ENCODE peak calls at places on chromosome 10, in six cellular contexts. One of them, this sample, is unnamed. For H3K4me1, the result is how much of the 10 kb centered on the place peaks cover.

GRCh38 chr10:95459446-95459845 is 101.7 kb downstream of the SORBS1 start:
- DNase-seq in mucosa of descending colon: no peak
- DNase-seq in IMR-90: no peak
- DNase-seq in PC-3: no peak
- DNase-seq in CD8-positive, alpha-beta memory T cell: no peak
- DNase-seq in GM23338: peak
- DNase-seq in this sample: peak

GRCh38 chr10:60389413-60390009 is at the start of gene ANK3:
- DNase-seq in mucosa of descending colon: no peak
- DNase-seq in IMR-90: no peak
- DNase-seq in PC-3: no peak
- DNase-seq in CD8-positive, alpha-beta memory T cell: no peak
- DNase-seq in GM23338: peak
- DNase-seq in this sample: no peak

GRCh38 chr10:120634629-120635028 is 177.6 kb downstream of the PLPP4 start:
- DNase-seq in mucosa of descending colon: no peak
- DNase-seq in IMR-90: no peak
- DNase-seq in PC-3: no peak
- DNase-seq in CD8-positive, alpha-beta memory T cell: no peak
- DNase-seq in GM23338: peak
- DNase-seq in this sample: no peak

GRCh38 chr10:4434105-4434504 is 391.9 kb upstream of the AKR1E2 start:
- DNase-seq in mucosa of descending colon: no peak
- DNase-seq in IMR-90: no peak
- DNase-seq in PC-3: no peak
- DNase-seq in CD8-positive, alpha-beta memory T cell: no peak
- DNase-seq in GM23338: no peak
- DNase-seq in this sample: peak

GRCh38 chr10:95377950-95378349 is 87.1 kb upstream of the PDLIM1 start:
- DNase-seq in mucosa of descending colon: no peak
- DNase-seq in IMR-90: no peak
- DNase-seq in PC-3: no peak
- DNase-seq in CD8-positive, alpha-beta memory T cell: no peak
- DNase-seq in GM23338: no peak
- DNase-seq in this sample: no peak

GRCh38 chr10:97196213-97197029 is 10.7 kb upstream of the SLIT1 start:
- DNase-seq in mucosa of descending colon: peak
- DNase-seq in IMR-90: peak
- DNase-seq in PC-3: peak
- DNase-seq in CD8-positive, alpha-beta memory T cell: peak
- DNase-seq in GM23338: peak
- DNase-seq in this sample: peak

GRCh38 chr10:62343000-62343399 is 31.2 kb upstream of the ZNF365 start:
- DNase-seq in mucosa of descending colon: no peak
- DNase-seq in IMR-90: no peak
- DNase-seq in PC-3: no peak
- DNase-seq in CD8-positive, alpha-beta memory T cell: no peak
- DNase-seq in GM23338: no peak
- DNase-seq in this sample: no peak

GRCh38 chr10:73406863-73407262 is 7.0 kb downstream of the ANXA7 start:
- DNase-seq in mucosa of descending colon: no peak
- DNase-seq in IMR-90: peak
- DNase-seq in PC-3: no peak
- DNase-seq in CD8-positive, alpha-beta memory T cell: no peak
- DNase-seq in GM23338: no peak
- DNase-seq in this sample: peak

GRCh38 chr10:5518143-5518542 is 6.6 kb upstream of the CALML3 start:
- DNase-seq in mucosa of descending colon: peak
- DNase-seq in IMR-90: no peak
- DNase-seq in PC-3: peak
- DNase-seq in CD8-positive, alpha-beta memory T cell: no peak
- DNase-seq in GM23338: no peak
- DNase-seq in this sample: no peak

GRCh38 chr10:44811072-44811471 is 100.1 kb upstream of the TMEM72 start:
- DNase-seq in mucosa of descending colon: no peak
- DNase-seq in IMR-90: peak
- DNase-seq in PC-3: no peak
- DNase-seq in CD8-positive, alpha-beta memory T cell: no peak
- DNase-seq in GM23338: no peak
- DNase-seq in this sample: no peak

GRCh38 chr10:35875281-35875680 is 233.2 kb upstream of the FZD8 start:
- DNase-seq in mucosa of descending colon: no peak
- DNase-seq in IMR-90: peak
- DNase-seq in PC-3: no peak
- DNase-seq in CD8-positive, alpha-beta memory T cell: no peak
- DNase-seq in GM23338: peak
- DNase-seq in this sample: no peak

GRCh38 chr10:72270607-72271281 is 3.0 kb upstream of the DDIT4 start:
- DNase-seq in mucosa of descending colon: no peak
- DNase-seq in IMR-90: no peak
- DNase-seq in PC-3: no peak
- DNase-seq in CD8-positive, alpha-beta memory T cell: no peak
- DNase-seq in GM23338: no peak
- DNase-seq in this sample: no peak

GRCh38 chr10:95474228-95475002 is 86.8 kb downstream of the SORBS1 start:
- DNase-seq in mucosa of descending colon: no peak
- DNase-seq in IMR-90: no peak
- DNase-seq in PC-3: no peak
- DNase-seq in CD8-positive, alpha-beta memory T cell: no peak
- DNase-seq in GM23338: peak
- DNase-seq in this sample: no peak

GRCh38 chr10:5476918-5477525 is 22.3 kb downstream of the CALML5 start:
- DNase-seq in mucosa of descending colon: no peak
- DNase-seq in IMR-90: no peak
- DNase-seq in PC-3: no peak
- DNase-seq in CD8-positive, alpha-beta memory T cell: no peak
- DNase-seq in GM23338: peak
- DNase-seq in this sample: no peak

GRCh38 chr10:98267894-98268693 is at the start of gene LOXL4:
- DNase-seq in mucosa of descending colon: no peak
- DNase-seq in IMR-90: no peak
- DNase-seq in PC-3: peak
- DNase-seq in CD8-positive, alpha-beta memory T cell: no peak
- DNase-seq in GM23338: peak
- DNase-seq in this sample: peak

GRCh38 chr10:114031113-114031512 is 12.6 kb upstream of the ADRB1 start:
- DNase-seq in mucosa of descending colon: no peak
- DNase-seq in IMR-90: no peak
- DNase-seq in PC-3: peak
- DNase-seq in CD8-positive, alpha-beta memory T cell: no peak
- DNase-seq in GM23338: no peak
- DNase-seq in this sample: no peak

GRCh38 chr10:119517235-119518141 is 25.0 kb downstream of the RGS10 start:
- DNase-seq in mucosa of descending colon: peak
- DNase-seq in IMR-90: peak
- DNase-seq in PC-3: peak
- DNase-seq in CD8-positive, alpha-beta memory T cell: no peak
- DNase-seq in GM23338: no peak
- DNase-seq in this sample: no peak

GRCh38 chr10:6739530-6740174 is 159.6 kb upstream of the PRKCQ start:
- DNase-seq in mucosa of descending colon: no peak
- DNase-seq in IMR-90: no peak
- DNase-seq in PC-3: no peak
- DNase-seq in CD8-positive, alpha-beta memory T cell: no peak
- DNase-seq in GM23338: no peak
- DNase-seq in this sample: no peak

GRCh38 chr10:6737080-6737641 is 157.1 kb upstream of the PRKCQ start:
- DNase-seq in mucosa of descending colon: no peak
- DNase-seq in IMR-90: peak
- DNase-seq in PC-3: peak
- DNase-seq in CD8-positive, alpha-beta memory T cell: no peak
- DNase-seq in GM23338: peak
- DNase-seq in this sample: no peak

GRCh38 chr10:6737758-6738463 is 157.8 kb upstream of the PRKCQ start:
- DNase-seq in mucosa of descending colon: no peak
- DNase-seq in IMR-90: peak
- DNase-seq in PC-3: peak
- DNase-seq in CD8-positive, alpha-beta memory T cell: no peak
- DNase-seq in GM23338: no peak
- DNase-seq in this sample: no peak

GRCh38 chr10:6741561-6741960 is 161.5 kb upstream of the PRKCQ start:
- DNase-seq in mucosa of descending colon: no peak
- DNase-seq in IMR-90: peak
- DNase-seq in PC-3: no peak
- DNase-seq in CD8-positive, alpha-beta memory T cell: no peak
- DNase-seq in GM23338: no peak
- DNase-seq in this sample: no peak

DNA sequence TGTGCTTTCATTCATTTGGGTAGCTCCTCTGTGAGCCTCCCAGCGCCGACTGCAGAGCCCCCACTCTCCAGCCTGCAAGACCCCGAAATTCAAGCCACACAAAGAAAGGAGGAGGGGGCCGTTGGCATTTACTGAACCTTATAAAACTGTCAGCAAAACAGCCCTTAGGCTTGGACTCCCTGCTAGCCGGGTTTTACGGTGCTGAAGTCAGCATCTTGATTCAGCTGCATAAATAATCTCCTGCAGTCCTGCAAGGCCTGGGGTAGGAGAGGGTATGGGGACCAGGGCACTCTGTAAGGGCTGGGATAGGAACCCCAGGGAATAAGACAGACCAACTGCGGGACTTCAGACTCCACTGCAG is 158.4 kb upstream of the PRKCQ start:
- DNase-seq in mucosa of descending colon: no peak
- DNase-seq in IMR-90: peak
- DNase-seq in PC-3: no peak
- DNase-seq in CD8-positive, alpha-beta memory T cell: no peak
- DNase-seq in GM23338: peak
- DNase-seq in this sample: no peak
- H3K4me3 ChIP-seq in mucosa of descending colon: no peak
- H3K4me3 ChIP-seq in IMR-90: no peak
- H3K4me3 ChIP-seq in PC-3: peak
- H3K4me3 ChIP-seq in CD8-positive, alpha-beta memory T cell: no peak
- H3K4me3 ChIP-seq in GM23338: no peak
- H3K4me3 ChIP-seq in this sample: no peak

GRCh38 chr10:804787-805634 is 115.5 kb upstream of the DIP2C start:
- DNase-seq in mucosa of descending colon: no peak
- DNase-seq in IMR-90: no peak
- DNase-seq in PC-3: no peak
- DNase-seq in CD8-positive, alpha-beta memory T cell: no peak
- DNase-seq in GM23338: peak
- DNase-seq in this sample: peak

GRCh38 chr10:802506-802905 is 113.0 kb upstream of the DIP2C start:
- DNase-seq in mucosa of descending colon: no peak
- DNase-seq in IMR-90: no peak
- DNase-seq in PC-3: no peak
- DNase-seq in CD8-positive, alpha-beta memory T cell: no peak
- DNase-seq in GM23338: no peak
- DNase-seq in this sample: no peak

GRCh38 chr10:803041-803741 is 113.7 kb upstream of the DIP2C start:
- DNase-seq in mucosa of descending colon: no peak
- DNase-seq in IMR-90: no peak
- DNase-seq in PC-3: no peak
- DNase-seq in CD8-positive, alpha-beta memory T cell: no peak
- DNase-seq in GM23338: no peak
- DNase-seq in this sample: no peak

GRCh38 chr10:805635-806305 is 116.3 kb upstream of the DIP2C start:
- DNase-seq in mucosa of descending colon: no peak
- DNase-seq in IMR-90: no peak
- DNase-seq in PC-3: no peak
- DNase-seq in CD8-positive, alpha-beta memory T cell: no peak
- DNase-seq in GM23338: peak
- DNase-seq in this sample: no peak

GRCh38 chr10:804191-804781 is 114.8 kb upstream of the DIP2C start:
- DNase-seq in mucosa of descending colon: no peak
- DNase-seq in IMR-90: peak
- DNase-seq in PC-3: no peak
- DNase-seq in CD8-positive, alpha-beta memory T cell: no peak
- DNase-seq in GM23338: no peak
- DNase-seq in this sample: peak
- H3K4me1 ChIP-seq in mucosa of descending colon: under half
- H3K4me1 ChIP-seq in IMR-90: under half
- H3K4me1 ChIP-seq in PC-3: under half
- H3K4me1 ChIP-seq in CD8-positive, alpha-beta memory T cell: under half
- H3K4me1 ChIP-seq in GM23338: under half
- H3K4me1 ChIP-seq in this sample: under half

GRCh38 chr10:76492026-76492425 is 1060.6 kb downstream of the LRMDA start:
- DNase-seq in mucosa of descending colon: no peak
- DNase-seq in IMR-90: peak
- DNase-seq in PC-3: peak
- DNase-seq in CD8-positive, alpha-beta memory T cell: no peak
- DNase-seq in GM23338: no peak
- DNase-seq in this sample: no peak
- H3K4me3 ChIP-seq in mucosa of descending colon: no peak
- H3K4me3 ChIP-seq in IMR-90: no peak
- H3K4me3 ChIP-seq in PC-3: no peak
- H3K4me3 ChIP-seq in CD8-positive, alpha-beta memory T cell: no peak
- H3K4me3 ChIP-seq in GM23338: no peak
- H3K4me3 ChIP-seq in this sample: no peak

GRCh38 chr10:22624289-22624738 is 90.1 kb downstream of the PIP4K2A start:
- DNase-seq in mucosa of descending colon: no peak
- DNase-seq in IMR-90: peak
- DNase-seq in PC-3: peak
- DNase-seq in CD8-positive, alpha-beta memory T cell: no peak
- DNase-seq in GM23338: peak
- DNase-seq in this sample: no peak
- H3K4me1 ChIP-seq in mucosa of descending colon: under half
- H3K4me1 ChIP-seq in IMR-90: under half
- H3K4me1 ChIP-seq in PC-3: half or more
- H3K4me1 ChIP-seq in CD8-positive, alpha-beta memory T cell: half or more
- H3K4me1 ChIP-seq in GM23338: half or more
- H3K4me1 ChIP-seq in this sample: under half

GRCh38 chr10:31830887-31831286 is 97.7 kb downstream of the ARHGAP12 start:
- DNase-seq in mucosa of descending colon: no peak
- DNase-seq in IMR-90: peak
- DNase-seq in PC-3: peak
- DNase-seq in CD8-positive, alpha-beta memory T cell: no peak
- DNase-seq in GM23338: no peak
- DNase-seq in this sample: no peak
- H3K4me3 ChIP-seq in mucosa of descending colon: no peak
- H3K4me3 ChIP-seq in IMR-90: no peak
- H3K4me3 ChIP-seq in PC-3: no peak
- H3K4me3 ChIP-seq in CD8-positive, alpha-beta memory T cell: no peak
- H3K4me3 ChIP-seq in GM23338: no peak
- H3K4me3 ChIP-seq in this sample: no peak

DNA sequence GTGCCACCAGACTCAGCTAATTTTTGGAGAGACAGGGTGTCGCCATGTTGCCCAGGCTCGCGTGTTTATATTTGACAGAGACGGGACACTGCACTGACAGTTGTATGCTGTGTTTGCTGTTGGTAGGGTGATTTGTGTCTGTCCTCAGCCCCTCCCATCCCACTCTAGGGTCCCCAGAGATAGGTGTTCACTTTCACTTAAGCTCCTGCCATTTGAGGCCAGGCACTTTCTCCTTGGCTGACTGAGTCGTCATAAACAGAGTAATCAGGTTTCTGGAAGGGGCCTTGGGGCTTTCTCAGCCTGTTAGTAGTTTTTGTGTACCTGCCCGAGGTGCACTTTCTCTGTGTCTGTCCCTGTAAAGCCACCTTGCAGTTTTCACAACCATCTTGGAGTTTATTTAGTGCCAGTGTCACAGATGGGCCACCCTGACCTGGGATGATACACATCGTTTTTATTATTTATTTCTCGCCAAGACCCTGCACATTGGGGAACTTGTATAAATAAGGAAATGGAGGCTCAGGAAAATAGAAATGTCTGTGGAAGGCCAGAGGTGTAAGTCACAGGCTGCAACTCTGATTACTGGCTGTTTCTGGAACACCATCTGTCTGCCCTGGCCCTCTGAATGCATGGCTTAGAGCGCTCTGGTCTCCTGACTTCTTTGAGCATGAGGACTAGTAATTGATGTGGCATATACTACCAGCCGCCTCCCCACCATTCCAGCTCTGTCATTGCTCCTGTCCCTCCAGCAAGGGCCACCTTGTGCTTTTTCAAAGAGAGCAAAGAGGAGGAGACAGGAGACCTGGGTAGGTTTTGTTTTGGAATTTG is 81.9 kb upstream of the PDCD4 start:
- DNase-seq in mucosa of descending colon: no peak
- DNase-seq in IMR-90: no peak
- DNase-seq in PC-3: no peak
- DNase-seq in CD8-positive, alpha-beta memory T cell: no peak
- DNase-seq in GM23338: no peak
- DNase-seq in this sample: no peak
- H3K4me1 ChIP-seq in mucosa of descending colon: under half
- H3K4me1 ChIP-seq in IMR-90: under half
- H3K4me1 ChIP-seq in PC-3: under half
- H3K4me1 ChIP-seq in CD8-positive, alpha-beta memory T cell: under half
- H3K4me1 ChIP-seq in GM23338: under half
- H3K4me1 ChIP-seq in this sample: under half

This sample was measured in kidney.